ENCODE peak calls at places on chromosomes 16 and 17, in ten cellular contexts. S is colonic mucosa, G is right lobe of liver, L is adipocyte, B is BJ, Z is stomach, J is heart right ventricle, P is HAP-1, K is PC-9, T is MM.1S. O is an unnamed sample.

GRCh38 chr17:79070266-79070880 is 4.3 kb upstream of the ENGASE start:
- DNase-seq in S (no peak), G (no peak), L (no peak), B (no peak), Z (no peak), J (no peak), P (no peak), K (no peak), T (no peak), O (no peak)

GRCh38 chr17:35129154-35129972 is 7.9 kb downstream of the FNDC8 start:
- DNase-seq in S (no peak), G (no peak), L (peak; percentile 44), B (no peak), Z (no peak), J (no peak), P (no peak), K (no peak), T (no peak), O (no peak)

GRCh38 chr17:58370309-58370708 is 18.3 kb upstream of the SUPT4H1 start:
- DNase-seq in S (no peak), G (no peak), L (no peak), B (no peak), Z (no peak), J (no peak), P (no peak), K (no peak), T (no peak), O (no peak)

GRCh38 chr16:56448005-56448404 is 3.1 kb downstream of the NUDT21 start:
- DNase-seq in S (no peak), G (no peak), L (no peak), B (no peak), Z (no peak), J (no peak), P (no peak), K (no peak), T (no peak), O (peak; percentile 55)

GRCh38 chr17:70366421-70366820 is 197.1 kb downstream of the KCNJ2 start:
- DNase-seq in S (no peak), G (no peak), L (no peak), B (no peak), Z (no peak), J (no peak), P (no peak), K (no peak), T (no peak), O (no peak)

GRCh38 chr16:49061315-49061714 is 220.3 kb downstream of the CBLN1 start:
- DNase-seq in S (no peak), G (no peak), L (no peak), B (no peak), Z (no peak), J (peak; percentile 42), P (no peak), K (no peak), T (no peak), O (no peak)

GRCh38 chr16:51150894-51151320 is at the start of gene SALL1:
- DNase-seq in S (no peak), G (no peak), L (peak; percentile 63), B (no peak), Z (no peak), J (no peak), P (no peak), K (no peak), T (no peak), O (no peak)

GRCh38 chr17:74203439-74204240 is at the start of gene RPL38:
- DNase-seq in S (peak; percentile 99), G (peak; percentile 96), L (peak; percentile 99), B (peak; percentile 82), Z (peak; percentile 97), J (peak; percentile 98), P (peak; percentile 98), K (peak; percentile 91), T (peak; percentile 97), O (peak; percentile 97)

GRCh38 chr17:42660692-42661345 is 1.7 kb downstream of the TUBG2 start:
- DNase-seq in S (peak; percentile 62), G (no peak), L (peak; percentile 52), B (no peak), Z (no peak), J (no peak), P (peak; percentile 42), K (peak; percentile 50), T (no peak), O (peak; percentile 77)

GRCh38 chr16:67017451-67017750 is 11.5 kb upstream of the CBFB start:
- DNase-seq in S (no peak), G (no peak), L (no peak), B (no peak), Z (no peak), J (no peak), P (no peak), K (no peak), T (no peak), O (no peak)

GRCh38 chr17:30921544-30922196 is at the start of gene ADAP2:
- DNase-seq in S (peak; percentile 62), G (peak; percentile 82), L (peak; percentile 25), B (no peak), Z (peak; percentile 75), J (peak; percentile 57), P (peak; percentile 79), K (peak; percentile 54), T (peak; percentile 19), O (peak; percentile 59)

GRCh38 chr17:30922235-30922993 is 669 bp downstream of the ADAP2 start:
- DNase-seq in S (no peak), G (peak; percentile 52), L (peak; percentile 24), B (no peak), Z (no peak), J (peak; percentile 8), P (peak; percentile 42), K (no peak), T (no peak), O (no peak)

GRCh38 chr17:30924341-30924740 is 2.6 kb downstream of the ADAP2 start:
- DNase-seq in S (no peak), G (no peak), L (no peak), B (no peak), Z (no peak), J (no peak), P (no peak), K (no peak), T (no peak), O (no peak)

GRCh38 chr17:30920282-30920681 is 1.5 kb upstream of the ADAP2 start:
- DNase-seq in S (no peak), G (no peak), L (no peak), B (no peak), Z (no peak), J (peak; percentile 58), P (no peak), K (no peak), T (no peak), O (no peak)

DNA sequence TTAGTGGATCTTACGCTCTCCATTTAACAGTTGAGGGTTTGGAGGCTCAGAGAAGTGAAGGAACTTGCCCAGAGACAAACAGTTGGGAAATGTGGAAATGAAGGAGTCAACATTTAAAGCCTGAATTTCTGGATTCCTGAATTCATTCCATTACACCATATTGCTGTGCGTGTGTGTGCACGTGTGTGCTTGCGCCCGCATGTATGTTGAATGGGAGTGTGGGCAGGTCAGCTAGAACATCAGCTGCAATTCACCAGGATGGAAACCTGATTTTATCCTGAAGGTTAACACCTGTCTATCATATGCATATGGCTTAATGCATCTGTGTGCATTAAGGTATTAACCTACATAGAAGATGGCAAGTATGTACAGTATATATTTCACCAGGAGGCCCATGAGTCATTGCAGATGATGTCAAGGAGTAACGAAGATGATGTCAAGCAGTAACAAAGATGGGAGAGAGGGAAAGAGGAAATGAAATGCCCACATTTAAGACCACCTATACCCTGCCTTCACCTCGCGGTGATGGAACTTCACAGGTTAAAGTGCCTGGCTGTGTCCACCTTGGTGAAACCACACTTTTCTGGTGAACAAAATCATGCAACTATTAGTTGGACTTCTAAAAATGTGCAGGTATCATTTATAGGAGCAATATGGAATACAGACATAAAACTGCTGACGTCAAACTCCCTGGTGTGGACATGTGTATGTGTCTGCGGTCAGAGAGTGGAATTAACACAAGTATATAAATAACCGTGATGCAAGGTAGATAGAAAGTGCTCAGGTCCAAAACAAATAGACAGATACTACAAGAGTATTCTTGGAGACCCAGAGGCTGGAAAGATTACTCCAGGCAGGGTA is 832 bp upstream of the ADAP2 start:
- DNase-seq in S (no peak), G (no peak), L (no peak), B (no peak), Z (no peak), J (no peak), P (no peak), K (no peak), T (no peak), O (no peak)
- H3K4me3 ChIP-seq in S (peak overlapping the region; percentile 59), G (peak overlapping the region; percentile 58), L (no peak overlapping the region), B (no peak overlapping the region), Z (peak overlapping the region; percentile 63), J (peak overlapping the region; percentile 65), P (peak overlapping the region; percentile 47), K (no peak overlapping the region), T (peak overlapping the region; percentile 40), O (no peak overlapping the region)

DNA sequence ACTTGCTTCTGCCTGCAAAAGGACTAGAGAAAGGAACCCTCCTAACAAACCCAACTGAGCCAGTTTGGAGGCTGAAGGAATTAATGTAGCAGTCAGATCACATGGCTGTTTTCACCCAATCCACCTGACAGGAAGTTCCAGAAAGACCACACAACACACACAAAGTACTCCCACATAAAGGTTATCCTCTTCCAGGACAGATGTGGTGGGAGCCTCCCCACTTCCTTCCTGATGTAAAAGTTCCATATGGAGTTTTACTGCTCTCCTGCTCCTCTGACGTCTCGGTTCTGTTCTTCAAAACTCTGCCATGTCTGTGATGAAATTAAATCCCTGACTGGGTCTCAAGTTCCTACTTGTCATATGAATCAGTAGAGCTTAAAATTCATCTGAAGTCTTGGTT is 497.0 kb upstream of the HSBP1 start:
- DNase-seq in S (no peak), G (no peak), L (no peak), B (no peak), Z (no peak), J (no peak), P (no peak), K (no peak), T (no peak), O (no peak)
- H3K27me3 ChIP-seq in S (no peaks in the 10 kb centered on the region), G (no peaks in the 10 kb centered on the region), L (no peaks in the 10 kb centered on the region), B (no peaks in the 10 kb centered on the region), Z (peaks cover 4% of the 10 kb centered on the region), J (no peaks in the 10 kb centered on the region), P (no peaks in the 10 kb centered on the region), K (peaks cover 42% of the 10 kb centered on the region), T (no peaks in the 10 kb centered on the region), O (no peaks in the 10 kb centered on the region)

GRCh38 chr16:616771-617586 is 13.8 kb upstream of the WFIKKN1 start:
- DNase-seq in S (no peak), G (no peak), L (no peak), B (no peak), Z (no peak), J (no peak), P (no peak), K (no peak), T (no peak), O (peak; percentile 57)
- H3K36me3 ChIP-seq in S (no peaks in the 10 kb centered on the region), G (no peaks in the 10 kb centered on the region), L (no peaks in the 10 kb centered on the region), B (peaks cover 1% of the 10 kb centered on the region), Z (no peaks in the 10 kb centered on the region), J (no peaks in the 10 kb centered on the region), P (no peaks in the 10 kb centered on the region), K (no peaks in the 10 kb centered on the region), T (no peaks in the 10 kb centered on the region), O (no peaks in the 10 kb centered on the region)

DNA sequence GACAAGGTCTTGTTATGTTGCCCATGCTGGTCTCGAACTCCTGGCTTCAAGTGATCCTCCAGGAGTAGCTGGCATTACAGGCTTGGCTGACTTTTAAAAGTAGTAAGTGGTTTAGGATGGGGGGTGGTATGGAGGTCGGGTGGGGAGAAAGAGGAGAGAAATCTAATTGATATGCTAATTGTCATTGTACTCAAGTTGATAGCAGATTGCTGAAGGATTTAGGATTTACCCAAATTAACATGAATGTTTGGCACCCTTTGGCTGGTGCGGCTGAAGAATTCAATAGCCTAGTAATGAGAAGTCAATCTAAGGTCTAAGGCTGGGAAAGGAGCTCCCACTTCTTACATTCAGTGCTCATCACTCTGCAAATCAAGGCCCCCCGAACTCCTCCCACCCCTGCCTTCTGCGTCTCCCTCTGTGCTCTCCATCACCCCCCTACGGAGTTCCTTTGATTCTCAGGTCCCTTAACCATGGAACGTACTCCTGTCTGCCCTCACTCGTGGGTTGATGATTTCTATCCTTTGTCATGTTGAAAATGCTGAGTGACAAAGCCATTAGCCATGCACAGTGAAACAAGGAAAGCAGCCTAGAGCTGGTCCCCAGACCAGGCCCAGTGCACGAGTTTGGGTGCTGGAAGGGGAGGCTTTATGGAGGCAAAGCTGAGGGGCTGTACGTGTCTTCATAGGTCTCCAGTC is 17.3 kb downstream of the CDH13 start:
- DNase-seq in S (no peak), G (no peak), L (no peak), B (no peak), Z (no peak), J (no peak), P (peak; percentile 57), K (no peak), T (no peak), O (no peak)
- H3K4me3 ChIP-seq in S (no peak overlapping the region), G (no peak overlapping the region), L (no peak overlapping the region), B (no peak overlapping the region), Z (no peak overlapping the region), J (no peak overlapping the region), P (no peak overlapping the region), K (no peak overlapping the region), T (no peak overlapping the region), O (no peak overlapping the region)